ENCODE peak calls at places on chromosomes 4 and X, in five cellular contexts. U, Q, V, W and R are unnamed samples.

GRCh38 chr4:37628977-37629609 is 57.1 kb downstream of the RELL1 start:
- DNase-seq in U (peak; percentile 79), Q (no peak), V (no peak), W (no peak), R (no peak)

GRCh38 chrX:103440621-103441020 is 64.3 kb downstream of the BEX3 start:
- DNase-seq in U (peak; percentile 95), Q (no peak), V (no peak), W (no peak), R (no peak)

GRCh38 chrX:106999002-106999975 is 723 bp downstream of the MORC4 start:
- DNase-seq in U (peak; percentile 66), Q (no peak), V (no peak), W (peak; percentile 78), R (peak; percentile 54)

GRCh38 chr4:110615366-110616161 is 7.3 kb downstream of the PITX2 start:
- DNase-seq in U (no peak), Q (no peak), V (no peak), W (peak; percentile 18), R (peak; percentile 90)

GRCh38 chr4:73867783-73868182 is 1.4 kb upstream of the CXCL1 start:
- DNase-seq in U (peak; percentile 48), Q (no peak), V (no peak), W (no peak), R (peak; percentile 29)

GRCh38 chr4:77203380-77204197 is 46.6 kb downstream of the CCNG2 start:
- DNase-seq in U (peak; percentile 89), Q (no peak), V (no peak), W (peak; percentile 85), R (peak; percentile 77)

GRCh38 chr4:90226734-90227133 is 99.5 kb downstream of the CCSER1 start:
- DNase-seq in U (no peak), Q (no peak), V (no peak), W (no peak), R (no peak)

GRCh38 chr4:678765-679481 is 4.6 kb downstream of the MYL5 start:
- DNase-seq in U (no peak), Q (no peak), V (no peak), W (no peak), R (no peak)

GRCh38 chrX:40008841-40009461 is 88.8 kb downstream of the BCOR start:
- DNase-seq in U (peak; percentile 60), Q (no peak), V (no peak), W (peak; percentile 60), R (peak; percentile 83)

GRCh38 chr4:147546341-147546740 is 65.4 kb downstream of the EDNRA start:
- DNase-seq in U (peak; percentile 78), Q (no peak), V (no peak), W (no peak), R (no peak)

GRCh38 chr4:44016582-44017421 is 431.8 kb downstream of the KCTD8 start:
- DNase-seq in U (peak; percentile 5), Q (no peak), V (no peak), W (no peak), R (no peak)

GRCh38 chr4:48129307-48130014 is 4.6 kb downstream of the TXK start:
- DNase-seq in U (no peak), Q (no peak), V (no peak), W (no peak), R (peak; percentile 22)

GRCh38 chr4:90419124-90419711 is 292.0 kb downstream of the CCSER1 start:
- DNase-seq in U (peak; percentile 63), Q (no peak), V (no peak), W (peak; percentile 15), R (peak; percentile 44)

GRCh38 chr4:101846550-101846949 is 56.0 kb downstream of the BANK1 start:
- DNase-seq in U (no peak), Q (no peak), V (no peak), W (no peak), R (no peak)

GRCh38 chr4:83440899-83441298 is 14.7 kb downstream of the HELQ start:
- DNase-seq in U (no peak), Q (no peak), V (no peak), W (no peak), R (no peak)

GRCh38 chr4:149164282-149164681 is 651.4 kb downstream of the IQCM start:
- DNase-seq in U (no peak), Q (no peak), V (no peak), W (peak; percentile 4), R (peak; percentile 12)

GRCh38 chr4:144174401-144175067 is 34.0 kb upstream of the GYPA start:
- DNase-seq in U (peak; percentile 86), Q (no peak), V (no peak), W (peak; percentile 71), R (peak; percentile 18)

GRCh38 chrX:5644786-5645185 is 583.9 kb downstream of the NLGN4X start:
- DNase-seq in U (no peak), Q (no peak), V (no peak), W (no peak), R (peak; percentile 11)

GRCh38 chrX:11336201-11336600 is 43.0 kb downstream of the AMELX start:
- DNase-seq in U (no peak), Q (no peak), V (no peak), W (no peak), R (no peak)

GRCh38 chr4:142817442-142817841 is 28.7 kb downstream of the INPP4B start:
- DNase-seq in U (peak; percentile 23), Q (no peak), V (no peak), W (no peak), R (no peak)

GRCh38 chrX:45668686-45669443 is 468.2 kb upstream of the DIPK2B start:
- DNase-seq in U (no peak), Q (no peak), V (no peak), W (no peak), R (no peak)

GRCh38 chr4:22385615-22386014 is 130.3 kb downstream of the ADGRA3 start:
- DNase-seq in U (peak; percentile 31), Q (no peak), V (no peak), W (no peak), R (no peak)

GRCh38 chr4:1055721-1056590 is 44.5 kb downstream of the FGFRL1 start:
- DNase-seq in U (peak; percentile 23), Q (no peak), V (no peak), W (no peak), R (peak; percentile 91)

GRCh38 chr4:157751631-157752030 is 421.2 kb downstream of the GASK1B start:
- DNase-seq in U (no peak), Q (no peak), V (no peak), W (no peak), R (no peak)

GRCh38 chr4:26135331-26135730 is 185.5 kb upstream of the RBPJ start:
- DNase-seq in U (no peak), Q (no peak), V (no peak), W (no peak), R (no peak)

GRCh38 chrX:121308276-121308805 is 260.9 kb downstream of the GLUD2 start:
- DNase-seq in U (peak; percentile 33), Q (no peak), V (no peak), W (peak; percentile 24), R (peak; percentile 13)

GRCh38 chrX:106042296-106042695 is 3.8 kb upstream of the SERPINA7 start:
- DNase-seq in U (no peak), Q (no peak), V (no peak), W (no peak), R (no peak)

DNA sequence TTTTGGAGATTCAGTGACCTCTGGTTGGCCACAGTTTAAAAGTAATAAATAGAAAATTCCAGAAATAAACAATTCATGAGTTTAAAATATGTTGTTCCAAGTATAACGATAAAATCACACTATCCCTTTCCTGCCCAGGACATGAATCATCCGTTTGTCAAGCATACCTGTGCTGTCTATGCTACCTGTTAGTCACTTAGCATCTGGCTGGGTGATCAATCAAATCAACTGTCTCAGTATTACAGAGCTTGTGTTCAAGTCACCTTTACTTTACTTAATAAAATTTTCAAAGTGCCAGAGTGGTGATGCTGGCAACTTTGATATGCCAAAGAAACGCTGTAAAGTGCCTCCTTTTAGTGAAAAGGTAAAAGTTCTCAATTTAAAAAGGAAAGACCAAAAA is 979.5 kb upstream of the NDST4 start:
- DNase-seq in U (peak; percentile 40), Q (no peak), V (no peak), W (no peak), R (no peak)
- H3K27me3 ChIP-seq in U (no peaks in the 10 kb centered on the region), Q (no peaks in the 10 kb centered on the region), V (no peaks in the 10 kb centered on the region), W (no peaks in the 10 kb centered on the region), R (no peaks in the 10 kb centered on the region)

GRCh38 chrX:25300994-25301393 is 285.2 kb upstream of the ARX start:
- DNase-seq in U (no peak), Q (no peak), V (no peak), W (no peak), R (no peak)

GRCh38 chrX:25290132-25290531 is 274.4 kb upstream of the ARX start:
- DNase-seq in U (no peak), Q (no peak), V (no peak), W (no peak), R (no peak)

GRCh38 chrX:25296850-25297249 is 281.1 kb upstream of the ARX start:
- DNase-seq in U (no peak), Q (no peak), V (no peak), W (no peak), R (no peak)

GRCh38 chrX:25295466-25295865 is 279.7 kb upstream of the ARX start:
- DNase-seq in U (no peak), Q (no peak), V (no peak), W (no peak), R (no peak)
- H3K27me3 ChIP-seq in U (no peaks in the 10 kb centered on the region), Q (no peaks in the 10 kb centered on the region), V (no peaks in the 10 kb centered on the region), W (no peaks in the 10 kb centered on the region), R (no peaks in the 10 kb centered on the region)

GRCh38 chr4:159383569-159383934 is 280.7 kb downstream of the RAPGEF2 start:
- DNase-seq in U (no peak), Q (no peak), V (no peak), W (peak; percentile 77), R (peak; percentile 73)
- H3K27me3 ChIP-seq in U (no peaks in the 10 kb centered on the region), Q (no peaks in the 10 kb centered on the region), V (no peaks in the 10 kb centered on the region), W (no peaks in the 10 kb centered on the region), R (peaks cover 24% of the 10 kb centered on the region)

DNA sequence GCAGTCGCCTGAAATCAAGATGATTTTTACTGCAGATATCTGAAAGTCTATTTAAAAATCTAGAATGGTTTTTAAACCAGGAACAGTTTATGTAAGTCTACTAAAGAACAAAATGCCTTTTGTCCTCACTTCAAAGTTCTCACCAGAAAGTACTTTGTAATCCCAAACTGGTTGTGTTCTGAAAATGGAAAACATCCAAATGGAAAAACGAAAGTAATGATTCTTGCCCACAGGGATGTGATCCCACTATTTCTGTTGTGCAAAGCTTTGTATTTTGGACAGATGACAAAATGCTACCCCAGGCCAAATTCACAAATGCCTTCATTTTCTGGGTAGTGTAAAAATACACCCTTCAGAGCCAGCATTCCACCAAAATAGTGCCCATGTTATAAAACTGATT is 265.5 kb upstream of the FTHL17 start:
- DNase-seq in U (no peak), Q (no peak), V (no peak), W (no peak), R (no peak)
- H3K27me3 ChIP-seq in U (no peaks in the 10 kb centered on the region), Q (no peaks in the 10 kb centered on the region), V (no peaks in the 10 kb centered on the region), W (no peaks in the 10 kb centered on the region), R (no peaks in the 10 kb centered on the region)

GRCh38 chr4:174211611-174212044 is 71.8 kb downstream of the FBXO8 start:
- DNase-seq in U (no peak), Q (no peak), V (no peak), W (no peak), R (no peak)
- H3K27me3 ChIP-seq in U (no peaks in the 10 kb centered on the region), Q (peaks cover 22% of the 10 kb centered on the region), V (peaks cover 23% of the 10 kb centered on the region), W (peaks cover 72% of the 10 kb centered on the region), R (peaks cover 63% of the 10 kb centered on the region)